ENCODE peak calls at places on chromosomes 16 and 17, in seven cellular contexts. One of them, this sample, is unnamed.

GRCh38 chr16:19393226-19394074 is 24.2 kb upstream of the TMC5 start:
- DNase-seq in activated CD4-positive, alpha-beta T cell treated with anti-CD3 and anti-CD28 coated beads, Interleukin-2, amount 50 U/mL, for 1 hour: no peak
- DNase-seq in GM04504: no peak
- DNase-seq in NCI-H226: peak
- DNase-seq in OCI-LY7: no peak
- DNase-seq in activated T-cell treated with anti-CD3 and anti-CD28 coated beads, Interleukin-2, amount 50 U/mL, for 48 hours: no peak
- DNase-seq in RCC 7860: peak
- DNase-seq in this sample: no peak

GRCh38 chr17:39634384-39634871 is 2.5 kb upstream of the STARD3 start:
- DNase-seq in activated CD4-positive, alpha-beta T cell treated with anti-CD3 and anti-CD28 coated beads, Interleukin-2, amount 50 U/mL, for 1 hour: no peak
- DNase-seq in RCC 7860: peak
- DNase-seq in GM04504: no peak
- DNase-seq in OCI-LY7: peak
- DNase-seq in NCI-H226: peak
- DNase-seq in activated T-cell treated with anti-CD3 and anti-CD28 coated beads, Interleukin-2, amount 50 U/mL, for 48 hours: no peak
- DNase-seq in this sample: no peak

GRCh38 chr17:47862621-47863440 is 11.9 kb upstream of the SP6 start:
- DNase-seq in OCI-LY7: no peak
- DNase-seq in GM04504: peak
- DNase-seq in activated CD4-positive, alpha-beta T cell treated with anti-CD3 and anti-CD28 coated beads, Interleukin-2, amount 50 U/mL, for 1 hour: no peak
- DNase-seq in NCI-H226: peak
- DNase-seq in activated T-cell treated with anti-CD3 and anti-CD28 coated beads, Interleukin-2, amount 50 U/mL, for 48 hours: no peak
- DNase-seq in RCC 7860: peak
- DNase-seq in this sample: no peak

GRCh38 chr16:54152362-54153239 is 134.0 kb downstream of the IRX3 start:
- DNase-seq in activated T-cell treated with anti-CD3 and anti-CD28 coated beads, Interleukin-2, amount 50 U/mL, for 48 hours: no peak
- DNase-seq in NCI-H226: no peak
- DNase-seq in activated CD4-positive, alpha-beta T cell treated with anti-CD3 and anti-CD28 coated beads, Interleukin-2, amount 50 U/mL, for 1 hour: no peak
- DNase-seq in GM04504: no peak
- DNase-seq in OCI-LY7: no peak
- DNase-seq in RCC 7860: no peak
- DNase-seq in this sample: no peak

GRCh38 chr17:8857919-8858318 is 9.6 kb downstream of the PIK3R6 start:
- DNase-seq in NCI-H226: peak
- DNase-seq in GM04504: no peak
- DNase-seq in activated CD4-positive, alpha-beta T cell treated with anti-CD3 and anti-CD28 coated beads, Interleukin-2, amount 50 U/mL, for 1 hour: no peak
- DNase-seq in OCI-LY7: peak
- DNase-seq in RCC 7860: no peak
- DNase-seq in activated T-cell treated with anti-CD3 and anti-CD28 coated beads, Interleukin-2, amount 50 U/mL, for 48 hours: peak
- DNase-seq in this sample: no peak

GRCh38 chr16:35449663-35450062 is 1990.3 kb downstream of the TP53TG3F start:
- DNase-seq in activated CD4-positive, alpha-beta T cell treated with anti-CD3 and anti-CD28 coated beads, Interleukin-2, amount 50 U/mL, for 1 hour: no peak
- DNase-seq in GM04504: no peak
- DNase-seq in NCI-H226: no peak
- DNase-seq in RCC 7860: no peak
- DNase-seq in OCI-LY7: no peak
- DNase-seq in activated T-cell treated with anti-CD3 and anti-CD28 coated beads, Interleukin-2, amount 50 U/mL, for 48 hours: no peak
- DNase-seq in this sample: no peak

GRCh38 chr16:46911038-46911437 is 26.9 kb downstream of the GPT2 start:
- DNase-seq in activated T-cell treated with anti-CD3 and anti-CD28 coated beads, Interleukin-2, amount 50 U/mL, for 48 hours: no peak
- DNase-seq in activated CD4-positive, alpha-beta T cell treated with anti-CD3 and anti-CD28 coated beads, Interleukin-2, amount 50 U/mL, for 1 hour: no peak
- DNase-seq in OCI-LY7: no peak
- DNase-seq in GM04504: no peak
- DNase-seq in NCI-H226: no peak
- DNase-seq in RCC 7860: no peak
- DNase-seq in this sample: no peak

GRCh38 chr16:47939690-47940089 is 216.1 kb downstream of the ABCC12 start:
- DNase-seq in activated CD4-positive, alpha-beta T cell treated with anti-CD3 and anti-CD28 coated beads, Interleukin-2, amount 50 U/mL, for 1 hour: no peak
- DNase-seq in NCI-H226: no peak
- DNase-seq in OCI-LY7: no peak
- DNase-seq in GM04504: no peak
- DNase-seq in RCC 7860: no peak
- DNase-seq in activated T-cell treated with anti-CD3 and anti-CD28 coated beads, Interleukin-2, amount 50 U/mL, for 48 hours: no peak
- DNase-seq in this sample: no peak

GRCh38 chr17:70310251-70310672 is 140.9 kb downstream of the KCNJ2 start:
- DNase-seq in OCI-LY7: no peak
- DNase-seq in activated CD4-positive, alpha-beta T cell treated with anti-CD3 and anti-CD28 coated beads, Interleukin-2, amount 50 U/mL, for 1 hour: no peak
- DNase-seq in RCC 7860: no peak
- DNase-seq in NCI-H226: no peak
- DNase-seq in activated T-cell treated with anti-CD3 and anti-CD28 coated beads, Interleukin-2, amount 50 U/mL, for 48 hours: no peak
- DNase-seq in GM04504: no peak
- DNase-seq in this sample: no peak

GRCh38 chr17:39626171-39626670 is 531 bp upstream of the PPP1R1B start:
- DNase-seq in RCC 7860: no peak
- DNase-seq in NCI-H226: no peak
- DNase-seq in GM04504: no peak
- DNase-seq in activated T-cell treated with anti-CD3 and anti-CD28 coated beads, Interleukin-2, amount 50 U/mL, for 48 hours: peak
- DNase-seq in activated CD4-positive, alpha-beta T cell treated with anti-CD3 and anti-CD28 coated beads, Interleukin-2, amount 50 U/mL, for 1 hour: no peak
- DNase-seq in OCI-LY7: no peak
- DNase-seq in this sample: no peak

GRCh38 chr16:55367301-55367745 is 43.3 kb downstream of the IRX6 start:
- DNase-seq in NCI-H226: peak
- DNase-seq in OCI-LY7: no peak
- DNase-seq in activated T-cell treated with anti-CD3 and anti-CD28 coated beads, Interleukin-2, amount 50 U/mL, for 48 hours: no peak
- DNase-seq in GM04504: no peak
- DNase-seq in activated CD4-positive, alpha-beta T cell treated with anti-CD3 and anti-CD28 coated beads, Interleukin-2, amount 50 U/mL, for 1 hour: no peak
- DNase-seq in RCC 7860: no peak
- DNase-seq in this sample: no peak

GRCh38 chr16:78675312-78675711 is 575.9 kb downstream of the WWOX start:
- DNase-seq in OCI-LY7: no peak
- DNase-seq in GM04504: no peak
- DNase-seq in activated CD4-positive, alpha-beta T cell treated with anti-CD3 and anti-CD28 coated beads, Interleukin-2, amount 50 U/mL, for 1 hour: no peak
- DNase-seq in activated T-cell treated with anti-CD3 and anti-CD28 coated beads, Interleukin-2, amount 50 U/mL, for 48 hours: no peak
- DNase-seq in RCC 7860: no peak
- DNase-seq in NCI-H226: no peak
- DNase-seq in this sample: no peak